ENCODE peak calls at places on chromosomes 6 and 20, in four cellular contexts. P is activated naive CD8-positive, alpha-beta T cell treated with anti-CD3 and anti-CD28 coated beads for 36 hours; K is NCI-H1694; S is nephron progenitor cell. D is an unnamed sample.

GRCh38 chr20:14657231-14657630 is 319.8 kb upstream of the FLRT3 start:
- DNase-seq in K (no peak), P (no peak), S (no peak), D (no peak)

GRCh38 chr20:24964518-24964838 is 15.4 kb downstream of the CST7 start:
- DNase-seq in S (no peak), P (no peak), K (peak), D (peak)

GRCh38 chr20:24451992-24452391 is 17.4 kb upstream of the SYNDIG1 start:
- DNase-seq in S (no peak), K (no peak), P (no peak), D (no peak)

GRCh38 chr20:380763-381580 is 412 bp downstream of the TRIB3 start:
- DNase-seq in S (peak), P (peak), K (no peak), D (peak)

GRCh38 chr6:11380969-11381744 is 148.7 kb upstream of the NEDD9 start:
- DNase-seq in K (no peak), S (no peak), P (no peak), D (no peak)

GRCh38 chr20:57459278-57459677 is 65.7 kb downstream of the CTCFL start:
- DNase-seq in K (no peak), S (no peak), P (no peak), D (no peak)

GRCh38 chr20:24207803-24208300 is 219.3 kb upstream of the GGTLC1 start:
- DNase-seq in S (no peak), K (no peak), P (no peak), D (no peak)

GRCh38 chr6:167793421-167793820 is 33.3 kb upstream of the AFDN start:
- DNase-seq in P (no peak), K (no peak), S (no peak), D (no peak)

GRCh38 chr6:42142118-42142835 is at the start of gene C6orf132:
- DNase-seq in P (peak), K (no peak), S (peak), D (no peak)

GRCh38 chr6:108876929-108877775 is 28.9 kb downstream of the ARMC2 start:
- DNase-seq in K (no peak), P (no peak), S (no peak), D (no peak)

GRCh38 chr20:59774204-59774641 is 159.2 kb downstream of the SYCP2 start:
- DNase-seq in P (no peak), S (no peak), K (no peak), D (no peak)

GRCh38 chr6:169250660-169251059 is 3.0 kb downstream of the THBS2 start:
- DNase-seq in S (no peak), K (no peak), P (no peak), D (no peak)

GRCh38 chr6:140572129-140572528 is 1197.7 kb upstream of the CITED2 start:
- DNase-seq in S (no peak), P (no peak), K (no peak), D (no peak)

GRCh38 chr6:27161946-27162603 is 85.4 kb upstream of the PRSS16 start:
- DNase-seq in S (peak), P (no peak), K (peak), D (peak)

D was measured in cerebellum.